ENCODE peak calls at places on chromosome 2, in seven cellular contexts. Q is K562, H is upper lobe of right lung, N is tibial artery, T is adrenal gland, X is foreskin fibroblast, S is dorsolateral prefrontal cortex. A is an unnamed sample.

GRCh38 chr2:240411261-240412160 is 24.0 kb upstream of the GPC1 start:
- DNase-seq in N (peak), X (no peak), S (peak), H (peak), T (peak), Q (no peak), A (no peak)

GRCh38 chr2:37653805-37654378 is 17.6 kb downstream of the CDC42EP3 start:
- DNase-seq in H (no peak), S (peak), Q (no peak), N (peak), X (no peak), T (peak), A (peak)

GRCh38 chr2:207226243-207226642 is 60.5 kb upstream of the KLF7 start:
- DNase-seq in S (no peak), X (no peak), N (no peak), Q (no peak), T (no peak), H (no peak), A (no peak)

GRCh38 chr2:31235504-31235902 is 1.6 kb downstream of the EHD3 start:
- DNase-seq in X (peak), T (no peak), N (no peak), H (no peak), S (no peak), Q (peak), A (no peak)

GRCh38 chr2:24611626-24612025 is 120.6 kb downstream of the NCOA1 start:
- DNase-seq in Q (no peak), H (no peak), X (no peak), T (no peak), S (no peak), N (no peak), A (no peak)

GRCh38 chr2:203681978-203682377 is 24.5 kb upstream of the CD28 start:
- DNase-seq in T (no peak), S (no peak), Q (no peak), N (peak), X (no peak), H (no peak), A (peak)

GRCh38 chr2:201734111-201734510 is 35.7 kb upstream of the MPP4 start:
- DNase-seq in N (no peak), T (no peak), X (no peak), S (no peak), Q (no peak), H (no peak), A (no peak)

GRCh38 chr2:113219889-113220641 is 46.3 kb downstream of the PSD4 start:
- DNase-seq in X (peak), Q (peak), S (no peak), H (peak), T (peak), N (peak), A (no peak)

GRCh38 chr2:119255760-119256573 is 32.3 kb downstream of the STEAP3 start:
- DNase-seq in H (no peak), S (no peak), N (no peak), X (peak), Q (peak), T (no peak), A (no peak)

GRCh38 chr2:127563458-127564428 is 28.3 kb downstream of the MYO7B start:
- DNase-seq in H (no peak), Q (no peak), X (no peak), S (no peak), N (no peak), T (no peak), A (no peak)

GRCh38 chr2:54561010-54561409 is 104.9 kb downstream of the SPTBN1 start:
- DNase-seq in T (no peak), X (no peak), Q (no peak), N (no peak), H (no peak), S (no peak), A (no peak)

GRCh38 chr2:212692466-212692865 is 153.9 kb upstream of the ERBB4 start:
- DNase-seq in Q (no peak), H (no peak), X (no peak), T (no peak), N (no peak), S (no peak), A (no peak)

GRCh38 chr2:235850771-235851551 is 317.2 kb downstream of the GBX2 start:
- DNase-seq in T (no peak), Q (no peak), X (no peak), S (no peak), N (no peak), H (no peak), A (no peak)

GRCh38 chr2:235638541-235639192 is 144.8 kb downstream of the AGAP1 start:
- DNase-seq in S (peak), H (no peak), T (no peak), Q (no peak), X (no peak), N (no peak), A (peak)

GRCh38 chr2:173184031-173185004 is 108.7 kb downstream of the MAP3K20 start:
- DNase-seq in X (peak), N (peak), S (no peak), Q (peak), T (peak), H (no peak), A (peak)

GRCh38 chr2:197777823-197778407 is 7.2 kb downstream of the BOLL start:
- DNase-seq in N (no peak), X (peak), Q (peak), S (no peak), H (no peak), T (no peak), A (no peak)

GRCh38 chr2:54927085-54927750 is 123.0 kb downstream of the RTN4 start:
- DNase-seq in X (no peak), N (no peak), H (no peak), T (no peak), Q (no peak), S (no peak), A (no peak)

GRCh38 chr2:172677363-172677762 is 58.3 kb upstream of the RAPGEF4 start:
- DNase-seq in H (no peak), S (no peak), N (no peak), Q (no peak), X (peak), T (no peak), A (no peak)

GRCh38 chr2:169916623-169917022 is 89.4 kb downstream of the UBR3 start:
- DNase-seq in N (no peak), Q (no peak), X (no peak), T (no peak), H (no peak), S (no peak), A (no peak)

GRCh38 chr2:224287533-224287932 is 114.4 kb downstream of the FAM124B start:
- DNase-seq in Q (no peak), H (no peak), T (no peak), N (no peak), X (no peak), S (no peak), A (no peak)

GRCh38 chr2:224281374-224281773 is 120.5 kb downstream of the FAM124B start:
- DNase-seq in T (no peak), S (no peak), Q (no peak), X (no peak), N (no peak), H (no peak), A (no peak)

GRCh38 chr2:224284134-224284946 is 117.6 kb downstream of the FAM124B start:
- DNase-seq in T (peak), N (no peak), H (no peak), X (peak), Q (peak), S (no peak), A (no peak)

DNA sequence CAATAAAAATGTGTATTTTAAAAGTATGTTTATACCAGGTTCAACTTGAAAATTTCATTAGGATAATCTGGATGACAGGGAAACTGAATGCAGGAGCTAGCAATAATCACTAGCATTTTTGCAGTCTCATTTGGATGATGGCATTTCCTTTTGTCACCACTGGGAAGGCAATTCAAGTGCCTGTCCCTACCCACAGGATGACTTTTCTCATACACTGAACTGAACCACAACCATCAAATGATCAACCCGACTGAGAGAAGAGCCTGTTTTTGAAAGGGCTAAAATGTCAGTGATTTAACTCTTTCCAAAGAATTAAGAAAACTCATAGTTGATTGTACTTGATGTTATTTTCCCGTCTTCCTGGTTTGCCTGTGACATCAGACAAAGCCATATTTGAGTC is 115.0 kb downstream of the FAM124B start:
- DNase-seq in H (no peak), S (no peak), T (no peak), N (no peak), Q (no peak), X (no peak), A (no peak)
- TF ChIP-seq CTCF in H (no peak), S (no peak), T (no peak), N (no peak), Q (no peak), X (no peak), A (no peak)

GRCh38 chr2:196239622-196240587 is 68.5 kb upstream of the STK17B start:
- DNase-seq in S (no peak), X (peak), T (peak), H (peak), N (peak), Q (peak), A (peak)
- TF ChIP-seq CTCF in S (no peak), X (no peak), T (no peak), H (peak), N (no peak), Q (no peak), A (no peak)

GRCh38 chr2:6692819-6693218 is 172.9 kb downstream of the CMPK2 start:
- DNase-seq in X (no peak), S (no peak), Q (no peak), T (no peak), H (no peak), N (no peak), A (no peak)

GRCh38 chr2:6692061-6692460 is 173.6 kb downstream of the CMPK2 start:
- DNase-seq in N (no peak), S (no peak), H (no peak), T (no peak), X (no peak), Q (no peak), A (no peak)

GRCh38 chr2:6694555-6694954 is 171.2 kb downstream of the CMPK2 start:
- DNase-seq in T (no peak), X (no peak), N (no peak), H (no peak), Q (no peak), S (no peak), A (peak)
- TF ChIP-seq CTCF in T (no peak), X (no peak), N (no peak), H (no peak), Q (no peak), S (no peak), A (no peak)

GRCh38 chr2:64865073-64865830 is 123.9 kb upstream of the SLC1A4 start:
- DNase-seq in S (peak), X (peak), Q (peak), N (peak), H (peak), T (peak), A (peak)
- TF ChIP-seq CTCF in S (peak), X (peak), Q (peak), N (peak), H (peak), T (no peak), A (peak)

GRCh38 chr2:208255557-208256106 is 761 bp upstream of the IDH1 start:
- DNase-seq in T (no peak), N (no peak), X (no peak), H (no peak), S (no peak), Q (no peak), A (no peak)

GRCh38 chr2:208256192-208256782 is 1.4 kb upstream of the IDH1 start:
- DNase-seq in S (no peak), T (no peak), H (no peak), Q (peak), N (no peak), X (peak), A (no peak)

GRCh38 chr2:208253518-208254117 is 1.3 kb downstream of the IDH1 start:
- DNase-seq in H (no peak), Q (no peak), X (peak), S (no peak), T (no peak), N (no peak), A (no peak)

GRCh38 chr2:208254118-208254870 is 577 bp downstream of the IDH1 start:
- DNase-seq in S (peak), N (peak), T (peak), X (peak), H (peak), Q (peak), A (peak)

GRCh38 chr2:208254871-208255556 is at the start of gene IDH1:
- DNase-seq in H (peak), N (peak), T (peak), Q (peak), S (peak), X (peak), A (peak)
- TF ChIP-seq CTCF in H (peak), N (no peak), T (peak), Q (peak), S (peak), X (peak), A (no peak)

GRCh38 chr2:135473567-135473966 is 57.5 kb downstream of the ZRANB3 start:
- DNase-seq in Q (peak), S (no peak), H (no peak), N (no peak), X (peak), T (peak), A (no peak)
- TF ChIP-seq CTCF in Q (peak), S (peak), H (peak), N (peak), X (peak), T (peak), A (peak)

GRCh38 chr2:180003566-180003965 is 3.5 kb downstream of the CWC22 start:
- DNase-seq in S (no peak), T (no peak), X (no peak), Q (peak), N (no peak), H (no peak), A (no peak)

GRCh38 chr2:180000434-180000833 is 6.7 kb downstream of the CWC22 start:
- DNase-seq in H (no peak), N (no peak), T (no peak), Q (peak), X (no peak), S (no peak), A (no peak)

GRCh38 chr2:180004731-180005130 is 2.4 kb downstream of the CWC22 start:
- DNase-seq in X (no peak), T (no peak), Q (no peak), N (no peak), S (no peak), H (no peak), A (no peak)

GRCh38 chr2:180002198-180002597 is 4.9 kb downstream of the CWC22 start:
- DNase-seq in T (no peak), H (no peak), X (no peak), S (no peak), N (no peak), Q (no peak), A (no peak)

DNA sequence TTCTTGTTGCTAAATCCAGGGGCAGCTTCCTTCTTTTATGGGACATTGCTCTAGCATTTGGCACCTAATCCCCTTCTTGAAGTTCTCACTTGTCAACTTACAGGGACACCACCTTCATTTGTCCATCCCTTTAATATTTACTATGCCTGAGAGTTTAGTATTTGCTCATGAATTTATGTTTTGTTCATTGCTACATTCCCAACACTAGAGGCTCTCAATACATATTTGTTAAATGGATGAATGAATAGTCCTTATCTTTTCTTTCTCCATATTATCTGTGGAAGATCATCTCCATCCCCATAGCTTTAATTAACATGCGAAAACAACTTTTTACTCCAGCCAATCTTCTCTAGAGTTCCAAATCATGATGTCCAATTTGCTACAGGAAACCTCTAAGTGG is 5.4 kb downstream of the CWC22 start:
- DNase-seq in N (no peak), Q (no peak), X (no peak), S (no peak), H (no peak), T (no peak), A (no peak)
- TF ChIP-seq CTCF in N (no peak), Q (no peak), X (peak), S (no peak), H (no peak), T (no peak), A (no peak)

DNA sequence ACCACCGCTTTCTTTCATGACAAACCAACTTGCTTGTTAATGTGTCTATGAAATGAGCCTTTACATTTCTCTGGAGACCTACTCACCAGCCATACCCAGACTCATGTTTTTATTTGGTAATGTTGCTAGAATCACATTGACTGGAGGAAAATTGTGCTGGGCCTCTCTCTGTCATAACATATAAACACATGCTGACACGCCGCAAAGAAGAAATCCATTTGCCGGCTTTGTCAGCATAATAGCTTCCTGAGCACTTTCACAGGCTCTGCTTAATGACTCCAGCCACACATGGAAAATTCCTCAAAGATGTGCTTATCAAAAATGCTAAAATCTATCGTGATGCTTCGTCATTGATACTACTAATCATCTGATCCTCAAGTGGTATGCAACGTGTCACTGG is 63.1 kb downstream of the RND3 start:
- DNase-seq in S (no peak), Q (no peak), N (no peak), H (no peak), X (no peak), T (no peak), A (no peak)
- TF ChIP-seq CTCF in S (no peak), Q (no peak), N (no peak), H (no peak), X (no peak), T (no peak), A (no peak)

GRCh38 chr2:21097331-21097730 is 26.4 kb upstream of the TDRD15 start:
- DNase-seq in Q (no peak), N (no peak), X (no peak), S (no peak), T (no peak), H (no peak), A (no peak)

GRCh38 chr2:21095178-21095577 is 28.6 kb upstream of the TDRD15 start:
- DNase-seq in N (no peak), X (no peak), S (no peak), Q (no peak), H (no peak), T (no peak), A (no peak)

GRCh38 chr2:21096458-21096857 is 27.3 kb upstream of the TDRD15 start:
- DNase-seq in Q (no peak), T (no peak), S (no peak), X (no peak), N (no peak), H (no peak), A (no peak)

GRCh38 chr2:21098294-21098693 is 25.5 kb upstream of the TDRD15 start:
- DNase-seq in S (no peak), X (no peak), T (no peak), H (no peak), Q (no peak), N (no peak), A (no peak)

DNA sequence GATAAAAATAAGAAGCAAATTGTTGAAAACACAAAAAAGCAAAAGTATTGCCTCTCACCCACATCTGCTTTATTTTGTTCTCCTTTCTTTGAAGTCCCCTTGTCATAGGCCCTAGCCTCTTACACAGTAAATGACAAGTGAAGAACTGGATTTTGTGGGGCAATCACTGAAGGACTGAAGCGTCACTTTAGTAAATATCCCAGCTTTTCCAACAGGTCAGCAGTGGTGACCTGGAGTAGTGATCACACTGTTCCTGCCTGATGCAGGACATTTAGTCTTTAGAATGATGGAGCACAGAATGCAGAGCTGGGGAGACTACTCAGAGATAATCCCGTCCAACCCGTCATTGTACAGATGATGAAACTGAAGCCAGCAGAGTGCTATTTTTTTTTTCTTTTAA is 28.1 kb upstream of the TDRD15 start:
- DNase-seq in Q (no peak), X (no peak), S (no peak), H (no peak), T (no peak), N (no peak), A (no peak)
- TF ChIP-seq CTCF in Q (no peak), X (no peak), S (no peak), H (no peak), T (no peak), N (no peak), A (no peak)

GRCh38 chr2:239019193-239019581 is 171.3 kb downstream of the TWIST2 start:
- DNase-seq in H (peak), N (no peak), T (no peak), S (peak), Q (no peak), X (no peak), A (no peak)
- TF ChIP-seq CTCF in H (no peak), N (no peak), T (no peak), S (no peak), Q (no peak), X (no peak), A (no peak)

A was measured in psoas muscle.